ENCODE peak calls at places on chromosomes 16 and 17, in nine cellular contexts. L is HCT116, J is NB4, D is GM12878, R is SK-N-SH, H is K562, N is endothelial cell of umbilical vein, Z is H1, B is HepG2. P is an unnamed sample.

GRCh38 chr17:73280191-73280590 is 18.5 kb upstream of the CPSF4L start:
- DNase-seq in L (no peak), J (no peak), D (no peak), R (no peak), H (no peak), N (no peak), Z (no peak), B (no peak), P (no peak)

GRCh38 chr17:68310141-68310540 is 18.8 kb downstream of the ARSG start:
- DNase-seq in L (peak; percentile 67), J (peak; percentile 29), D (no peak), R (no peak), H (no peak), N (no peak), Z (no peak), B (no peak), P (no peak)

GRCh38 chr16:54923055-54923473 is 7.6 kb upstream of the IRX5 start:
- DNase-seq in L (no peak), J (peak; percentile 67), D (no peak), R (no peak), H (no peak), N (no peak), Z (no peak), B (no peak), P (no peak)

GRCh38 chr17:50471009-50471905 is 2.6 kb upstream of the CHAD start:
- DNase-seq in L (no peak), J (no peak), D (no peak), R (no peak), H (no peak), N (no peak), Z (no peak), B (no peak), P (no peak)

GRCh38 chr16:29909398-29909797 is 9.1 kb downstream of the ASPHD1 start:
- DNase-seq in L (no peak), J (peak; percentile 76), D (no peak), R (no peak), H (no peak), N (no peak), Z (no peak), B (no peak), P (no peak)

GRCh38 chr17:1228752-1229353 is 41.4 kb upstream of the BHLHA9 start:
- DNase-seq in L (no peak), J (peak; percentile 23), D (no peak), R (peak; percentile 72), H (no peak), N (no peak), Z (no peak), B (no peak), P (no peak)

GRCh38 chr17:74652020-74652419 is 28.5 kb upstream of the CD300E start:
- DNase-seq in L (no peak), J (no peak), D (no peak), R (peak; percentile 58), H (no peak), N (no peak), Z (no peak), B (no peak), P (no peak)

GRCh38 chr16:22428654-22429053 is 54.2 kb upstream of the CDR2 start:
- DNase-seq in L (no peak), J (no peak), D (no peak), R (no peak), H (no peak), N (no peak), Z (no peak), B (no peak), P (no peak)

GRCh38 chr16:11308493-11309283 is 27.6 kb upstream of the PRM1 start:
- DNase-seq in L (no peak), J (peak; percentile 29), D (peak; percentile 81), R (no peak), H (no peak), N (no peak), Z (no peak), B (peak; percentile 87), P (no peak)

GRCh38 chr16:81700071-81700779 is 78.9 kb upstream of the PLCG2 start:
- DNase-seq in L (no peak), J (peak; percentile 68), D (no peak), R (no peak), H (no peak), N (no peak), Z (no peak), B (no peak), P (no peak)

GRCh38 chr17:50301891-50302584 is 27.8 kb downstream of the TMEM92 start:
- DNase-seq in L (no peak), J (peak; percentile 30), D (no peak), R (no peak), H (no peak), N (no peak), Z (no peak), B (no peak), P (no peak)

GRCh38 chr16:85168732-85169256 is 56.5 kb upstream of the CIBAR2 start:
- DNase-seq in L (no peak), J (peak; percentile 51), D (no peak), R (peak; percentile 92), H (peak; percentile 90), N (no peak), Z (no peak), B (no peak), P (no peak)

GRCh38 chr16:25734473-25735100 is 42.8 kb downstream of the HS3ST4 start:
- DNase-seq in L (no peak), J (no peak), D (no peak), R (no peak), H (no peak), N (no peak), Z (no peak), B (no peak), P (no peak)

GRCh38 chr16:72876981-72877373 is 171.0 kb downstream of the ZFHX3 start:
- DNase-seq in L (no peak), J (no peak), D (no peak), R (no peak), H (no peak), N (no peak), Z (no peak), B (no peak), P (no peak)

DNA sequence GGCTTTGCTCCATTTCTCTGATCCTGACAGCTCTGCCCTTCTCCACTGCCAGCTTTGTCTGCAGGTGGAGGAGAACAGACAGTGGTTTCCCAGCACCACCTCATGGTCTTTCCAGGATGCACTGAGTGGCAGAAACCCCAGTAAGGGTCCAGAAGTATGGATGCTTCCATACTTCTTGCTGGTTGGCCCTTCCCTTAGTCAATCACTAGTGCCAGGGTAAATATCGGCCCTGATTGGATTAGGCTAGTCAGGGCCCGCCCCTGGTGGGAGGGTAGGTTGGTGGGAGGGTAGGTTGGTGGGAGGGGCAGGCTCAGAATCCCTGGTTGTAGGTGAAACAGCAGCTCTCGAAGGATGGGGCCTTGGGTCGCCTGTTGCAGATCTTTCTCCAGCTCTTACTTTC is 10.2 kb downstream of the RNF213 start:
- DNase-seq in L (no peak), J (peak; percentile 41), D (no peak), R (peak; percentile 83), H (peak; percentile 75), N (no peak), Z (peak; percentile 34), B (peak; percentile 62), P (peak; percentile 69)
- TF ChIP-seq MAX in L (no peak), J (no peak), D (no peak), R (no peak), H (no peak), N (no peak), Z (no peak), B (no peak), P (no peak)

GRCh38 chr16:58236831-58237230 is 38.9 kb upstream of the CSNK2A2 start:
- DNase-seq in L (no peak), J (no peak), D (no peak), R (no peak), H (peak; percentile 17), N (no peak), Z (no peak), B (no peak), P (no peak)
- H3K4me3 ChIP-seq in L (no peak overlapping the region), J (no peak overlapping the region), D (no peak overlapping the region), R (no peak overlapping the region), H (no peak overlapping the region), N (no peak overlapping the region), Z (peak overlapping the region; percentile 80), B (no peak overlapping the region), P (no peak overlapping the region)

DNA sequence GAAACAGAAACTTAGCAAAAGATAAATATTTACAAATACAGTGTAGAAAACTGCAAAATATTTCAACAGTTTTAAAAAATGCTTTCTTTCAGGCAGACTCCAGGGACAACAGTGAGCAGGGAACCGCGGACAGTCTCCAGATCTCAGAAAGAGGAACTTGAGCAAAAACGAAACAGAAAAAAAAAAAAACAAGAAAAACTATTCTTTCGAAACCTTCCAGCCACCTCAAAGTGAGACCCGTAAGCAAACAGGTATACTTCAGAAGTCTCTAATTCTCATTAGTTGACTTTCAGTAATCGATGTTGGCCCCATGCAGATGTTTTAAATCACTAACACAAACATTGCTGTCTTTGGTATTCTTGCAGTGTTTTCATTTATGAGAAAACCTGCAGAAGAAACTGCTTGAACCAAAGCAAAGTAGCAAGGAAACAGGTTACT is 15.7 kb upstream of the CCL1 start:
- DNase-seq in L (no peak), J (peak; percentile 86), D (peak; percentile 76), R (no peak), H (peak; percentile 25), N (no peak), Z (no peak), B (no peak), P (no peak)
- TF ChIP-seq MAX in L (no peak), J (no peak), D (no peak), R (no peak), H (no peak), N (no peak), Z (no peak), B (no peak), P (no peak)

DNA sequence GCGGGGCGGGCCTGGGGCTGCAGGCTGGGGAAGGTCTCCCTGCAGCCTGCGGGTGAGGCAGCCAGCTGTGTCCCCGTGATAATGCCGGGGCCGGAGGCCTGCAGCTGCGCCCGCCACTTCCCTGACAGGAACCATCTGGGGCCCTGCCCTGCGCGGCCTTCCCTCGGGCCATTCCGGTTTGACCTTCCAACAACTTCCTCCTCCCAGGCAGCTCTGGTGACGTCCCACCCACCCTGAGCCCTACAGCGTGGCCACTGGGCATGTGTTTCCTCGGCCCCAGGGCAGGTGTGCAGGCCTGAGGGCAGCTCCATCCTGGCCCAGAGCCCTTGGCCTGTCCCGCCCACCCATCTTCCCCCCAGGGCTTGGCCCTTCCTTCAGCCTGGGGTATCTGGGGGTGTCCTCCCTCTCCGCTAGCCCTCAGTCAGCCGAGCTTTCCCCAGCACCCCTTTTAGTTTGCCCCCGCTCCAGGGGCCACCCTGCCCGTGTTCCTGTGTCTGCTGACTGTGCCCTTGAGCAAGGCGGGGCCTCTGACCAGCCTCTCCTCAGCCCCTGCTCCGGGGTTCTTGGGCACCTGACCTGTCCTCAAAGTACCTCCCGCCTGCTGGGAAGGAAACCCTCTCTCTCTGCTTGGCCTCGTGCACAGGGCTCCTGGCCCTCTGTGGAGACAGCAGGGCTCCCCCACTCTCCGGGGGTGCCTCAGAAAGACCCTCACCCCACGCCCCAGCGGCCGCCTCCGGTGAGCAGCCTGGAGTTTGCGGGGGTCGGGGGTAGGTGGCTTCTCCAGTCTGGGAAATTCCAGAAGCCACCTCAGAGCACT is at the start of gene CBFA2T3:
- DNase-seq in L (no peak), J (peak; percentile 95), D (no peak), R (no peak), H (peak; percentile 96), N (peak; percentile 84), Z (no peak), B (no peak), P (no peak)
- H3K4me3 ChIP-seq in L (no peak within 1 kb of the TSS), J (peak within 1 kb of the TSS; percentile 80), D (peak within 1 kb of the TSS; percentile 93), R (no peak within 1 kb of the TSS), H (peak within 1 kb of the TSS; percentile 85), N (no peak within 1 kb of the TSS), Z (no peak within 1 kb of the TSS), B (no peak within 1 kb of the TSS), P (no peak within 1 kb of the TSS)